ENCODE peak calls at places on chromosome 9, in four cellular contexts. One of them, this sample, is unnamed. For H3K36me3, the result is how much of the 10 kb centered on the place peaks cover.

GRCh38 chr9:136386018-136386417 is 12.5 kb upstream of the CARD9 start:
- DNase-seq in breast epithelium: no peak
- DNase-seq in CD8-positive, alpha-beta T cell: no peak
- DNase-seq in adrenal gland: no peak
- DNase-seq in this sample: no peak

GRCh38 chr9:19239955-19240354 is 9.5 kb downstream of the DENND4C start:
- DNase-seq in adrenal gland: no peak
- DNase-seq in CD8-positive, alpha-beta T cell: no peak
- DNase-seq in breast epithelium: no peak
- DNase-seq in this sample: peak

GRCh38 chr9:93304574-93305496 is 120.9 kb downstream of the WNK2 start:
- DNase-seq in adrenal gland: peak
- DNase-seq in breast epithelium: peak
- DNase-seq in CD8-positive, alpha-beta T cell: no peak
- DNase-seq in this sample: peak

GRCh38 chr9:77488439-77489126 is 159.5 kb downstream of the GNA14 start:
- DNase-seq in CD8-positive, alpha-beta T cell: no peak
- DNase-seq in adrenal gland: no peak
- DNase-seq in breast epithelium: no peak
- DNase-seq in this sample: no peak

GRCh38 chr9:123948290-123948689 is 18.4 kb upstream of the DENND1A start:
- DNase-seq in CD8-positive, alpha-beta T cell: no peak
- DNase-seq in breast epithelium: no peak
- DNase-seq in adrenal gland: no peak
- DNase-seq in this sample: no peak

GRCh38 chr9:107838766-107839165 is 349.2 kb upstream of the KLF4 start:
- DNase-seq in CD8-positive, alpha-beta T cell: no peak
- DNase-seq in adrenal gland: no peak
- DNase-seq in breast epithelium: no peak
- DNase-seq in this sample: no peak

GRCh38 chr9:89491688-89492087 is 6.2 kb downstream of the SEMA4D start:
- DNase-seq in breast epithelium: no peak
- DNase-seq in adrenal gland: no peak
- DNase-seq in CD8-positive, alpha-beta T cell: no peak
- DNase-seq in this sample: no peak

GRCh38 chr9:77588319-77588937 is 59.7 kb downstream of the GNA14 start:
- DNase-seq in CD8-positive, alpha-beta T cell: no peak
- DNase-seq in breast epithelium: no peak
- DNase-seq in adrenal gland: no peak
- DNase-seq in this sample: peak

GRCh38 chr9:110440161-110440560 is 102.5 kb upstream of the TXNDC8 start:
- DNase-seq in adrenal gland: no peak
- DNase-seq in CD8-positive, alpha-beta T cell: no peak
- DNase-seq in breast epithelium: no peak
- DNase-seq in this sample: peak

GRCh38 chr9:99451121-99451606 is 229.1 kb downstream of the SEC61B start:
- DNase-seq in CD8-positive, alpha-beta T cell: no peak
- DNase-seq in breast epithelium: no peak
- DNase-seq in adrenal gland: peak
- DNase-seq in this sample: no peak

GRCh38 chr9:93577940-93578682 is 1.7 kb downstream of the PHF2 start:
- DNase-seq in breast epithelium: no peak
- DNase-seq in adrenal gland: peak
- DNase-seq in CD8-positive, alpha-beta T cell: no peak
- DNase-seq in this sample: no peak

GRCh38 chr9:20297646-20298084 is 324.6 kb downstream of the MLLT3 start:
- DNase-seq in CD8-positive, alpha-beta T cell: no peak
- DNase-seq in adrenal gland: no peak
- DNase-seq in breast epithelium: no peak
- DNase-seq in this sample: peak

GRCh38 chr9:126915281-126915816 is 767 bp downstream of the RALGPS1 start:
- DNase-seq in breast epithelium: peak
- DNase-seq in adrenal gland: peak
- DNase-seq in CD8-positive, alpha-beta T cell: peak
- DNase-seq in this sample: no peak

GRCh38 chr9:20205821-20206220 is 416.5 kb downstream of the MLLT3 start:
- DNase-seq in CD8-positive, alpha-beta T cell: no peak
- DNase-seq in breast epithelium: no peak
- DNase-seq in adrenal gland: no peak
- DNase-seq in this sample: peak

GRCh38 chr9:105539452-105539851 is 18.5 kb upstream of the FKTN start:
- DNase-seq in breast epithelium: no peak
- DNase-seq in CD8-positive, alpha-beta T cell: no peak
- DNase-seq in adrenal gland: no peak
- DNase-seq in this sample: no peak

GRCh38 chr9:34385561-34386230 is 9.0 kb upstream of the MYORG start:
- DNase-seq in adrenal gland: no peak
- DNase-seq in CD8-positive, alpha-beta T cell: no peak
- DNase-seq in breast epithelium: no peak
- DNase-seq in this sample: no peak

GRCh38 chr9:133714606-133715294 is 23.4 kb downstream of the SARDH start:
- DNase-seq in adrenal gland: peak
- DNase-seq in breast epithelium: no peak
- DNase-seq in CD8-positive, alpha-beta T cell: no peak
- DNase-seq in this sample: peak

DNA sequence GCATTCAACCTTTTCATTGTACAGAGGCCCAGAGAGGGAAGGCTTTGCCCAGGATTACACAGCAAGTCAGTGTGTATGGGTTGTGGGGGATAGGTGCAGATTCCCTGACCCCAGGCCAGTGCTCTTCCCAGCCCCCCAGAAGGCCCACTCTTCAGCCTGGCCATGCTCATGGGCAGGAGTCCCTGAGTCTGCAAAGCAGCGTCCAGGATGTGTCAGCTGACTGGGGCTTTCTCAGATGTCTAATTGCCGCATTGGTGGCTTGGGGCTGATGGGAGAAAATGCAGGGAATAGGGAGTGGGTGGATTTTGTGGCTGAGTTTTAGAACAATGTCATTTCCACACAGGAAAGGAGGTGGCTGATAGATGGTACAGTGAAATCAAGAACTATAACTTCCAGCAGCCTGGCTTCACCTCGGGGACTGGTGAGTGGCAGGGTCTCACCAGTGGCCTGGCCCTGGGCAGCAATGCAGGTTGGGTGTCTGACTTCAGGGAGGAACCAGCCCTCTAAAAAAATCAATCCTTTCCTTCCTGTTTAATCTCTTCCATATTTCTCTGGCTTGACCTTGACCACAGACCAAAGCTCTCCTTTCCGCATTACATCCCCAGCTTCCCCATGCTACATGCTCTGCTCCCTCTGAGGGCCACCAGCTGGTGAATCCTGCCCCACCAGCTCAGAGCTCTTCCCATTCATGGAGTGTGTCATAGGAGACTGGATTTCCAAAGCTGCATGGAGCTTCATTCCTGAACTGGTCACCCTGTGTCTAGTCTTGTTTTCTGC is 14.2 kb downstream of the GLIPR2 start:
- DNase-seq in adrenal gland: no peak
- DNase-seq in breast epithelium: no peak
- DNase-seq in CD8-positive, alpha-beta T cell: no peak
- DNase-seq in this sample: no peak
- H3K36me3 ChIP-seq in adrenal gland: under half
- H3K36me3 ChIP-seq in breast epithelium: under half
- H3K36me3 ChIP-seq in CD8-positive, alpha-beta T cell: under half
- H3K36me3 ChIP-seq in this sample: under half

DNA sequence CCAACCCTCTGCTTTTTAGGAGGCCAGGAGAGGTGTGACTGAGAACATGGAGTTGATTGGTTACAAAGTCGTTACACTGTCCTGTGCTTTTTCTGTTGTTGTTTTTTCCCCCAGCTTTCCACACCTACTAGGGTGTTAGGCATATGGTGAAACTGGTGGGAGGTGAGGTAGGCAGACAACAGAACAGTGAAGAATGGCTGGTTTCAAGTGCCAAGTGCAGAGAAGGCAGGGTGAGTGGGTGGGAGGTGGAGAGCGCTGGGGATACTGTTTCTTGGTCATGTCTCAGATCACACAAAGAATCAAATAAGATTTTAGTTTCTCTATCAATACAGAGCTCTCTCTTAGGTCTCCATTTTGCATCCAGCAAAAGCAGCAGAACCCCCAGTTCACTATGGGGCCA is 2.2 kb upstream of the SPTAN1 start:
- DNase-seq in CD8-positive, alpha-beta T cell: no peak
- DNase-seq in breast epithelium: no peak
- DNase-seq in adrenal gland: no peak
- DNase-seq in this sample: peak
- H3K27ac ChIP-seq in CD8-positive, alpha-beta T cell: peak
- H3K27ac ChIP-seq in breast epithelium: peak
- H3K27ac ChIP-seq in adrenal gland: peak
- H3K27ac ChIP-seq in this sample: peak

DNA sequence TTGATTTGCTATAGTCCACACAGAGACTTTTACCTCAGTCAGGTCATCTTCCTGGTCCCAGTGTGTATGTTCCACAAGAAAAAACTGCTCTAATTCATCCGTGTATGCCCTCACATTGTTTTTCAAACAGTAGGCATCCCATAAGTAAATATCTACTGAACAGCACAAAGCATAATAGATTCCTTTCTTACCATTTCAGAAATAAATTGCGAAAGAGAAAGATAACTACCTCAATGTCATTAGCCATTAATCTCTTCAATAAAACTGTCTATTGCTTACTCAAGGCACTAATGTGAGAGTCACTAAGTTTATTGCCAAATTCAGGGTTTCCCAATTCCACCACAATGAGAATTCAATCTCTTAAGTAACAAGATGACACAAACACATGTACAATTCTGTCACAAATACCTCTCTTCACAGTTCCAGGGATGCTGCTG is 9.6 kb downstream of the FBXW2 start:
- DNase-seq in breast epithelium: no peak
- DNase-seq in adrenal gland: no peak
- DNase-seq in CD8-positive, alpha-beta T cell: no peak
- DNase-seq in this sample: peak
- H3K36me3 ChIP-seq in breast epithelium: under half
- H3K36me3 ChIP-seq in adrenal gland: under half
- H3K36me3 ChIP-seq in CD8-positive, alpha-beta T cell: under half
- H3K36me3 ChIP-seq in this sample: under half

GRCh38 chr9:121639619-121640018 is 11.8 kb upstream of the DAB2IP start:
- DNase-seq in CD8-positive, alpha-beta T cell: no peak
- DNase-seq in breast epithelium: no peak
- DNase-seq in adrenal gland: no peak
- DNase-seq in this sample: no peak

GRCh38 chr9:121638901-121639592 is 12.4 kb upstream of the DAB2IP start:
- DNase-seq in breast epithelium: no peak
- DNase-seq in CD8-positive, alpha-beta T cell: no peak
- DNase-seq in adrenal gland: no peak
- DNase-seq in this sample: no peak

GRCh38 chr9:121636978-121637377 is 14.5 kb upstream of the DAB2IP start:
- DNase-seq in breast epithelium: no peak
- DNase-seq in CD8-positive, alpha-beta T cell: no peak
- DNase-seq in adrenal gland: no peak
- DNase-seq in this sample: no peak

GRCh38 chr9:121637441-121638222 is 13.8 kb upstream of the DAB2IP start:
- DNase-seq in breast epithelium: no peak
- DNase-seq in adrenal gland: peak
- DNase-seq in CD8-positive, alpha-beta T cell: no peak
- DNase-seq in this sample: peak

DNA sequence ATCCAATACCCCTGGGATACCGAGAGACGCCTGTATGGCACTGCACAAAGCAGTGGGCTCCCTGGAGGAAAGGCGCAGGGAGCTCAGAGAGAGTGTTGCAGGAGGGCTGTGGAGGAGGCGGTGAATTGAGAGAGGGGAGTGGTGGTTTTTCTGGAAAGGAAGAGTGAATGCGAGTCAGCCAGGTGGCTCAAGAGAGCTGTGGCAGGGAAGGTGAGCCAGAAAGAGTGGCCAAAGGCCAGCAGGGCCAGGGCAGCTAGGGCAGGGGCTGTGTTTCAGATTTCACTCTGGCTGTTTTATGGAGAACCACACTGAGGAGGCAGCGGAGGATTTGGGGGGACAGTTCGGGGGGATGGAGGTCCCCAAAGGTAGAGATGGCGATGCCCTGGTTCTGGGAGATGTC is 13.0 kb upstream of the DAB2IP start:
- DNase-seq in breast epithelium: no peak
- DNase-seq in adrenal gland: no peak
- DNase-seq in CD8-positive, alpha-beta T cell: no peak
- DNase-seq in this sample: no peak
- H3K27ac ChIP-seq in breast epithelium: no peak
- H3K27ac ChIP-seq in adrenal gland: no peak
- H3K27ac ChIP-seq in CD8-positive, alpha-beta T cell: no peak
- H3K27ac ChIP-seq in this sample: no peak

DNA sequence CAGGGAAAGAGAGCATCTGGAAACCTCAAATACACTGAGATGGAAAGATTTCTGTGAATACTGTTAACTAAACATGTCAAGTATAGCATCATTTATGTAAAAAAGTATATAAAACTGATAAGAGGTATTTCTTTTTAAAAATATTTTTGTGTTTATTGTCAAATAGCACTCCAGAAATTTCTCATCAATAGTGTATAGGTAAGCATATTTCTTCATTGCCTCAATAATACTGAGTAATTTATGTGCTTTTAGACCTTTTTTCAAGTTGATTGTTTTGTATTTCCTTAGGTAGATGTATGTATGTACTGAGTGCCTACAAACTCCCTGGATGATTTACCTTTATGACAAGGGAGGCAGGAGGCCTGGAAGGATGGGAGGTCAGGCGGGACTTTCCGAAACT is 196.3 kb downstream of the ROR2 start:
- DNase-seq in CD8-positive, alpha-beta T cell: no peak
- DNase-seq in adrenal gland: no peak
- DNase-seq in breast epithelium: no peak
- DNase-seq in this sample: no peak
- H3K36me3 ChIP-seq in CD8-positive, alpha-beta T cell: under half
- H3K36me3 ChIP-seq in adrenal gland: under half
- H3K36me3 ChIP-seq in breast epithelium: under half
- H3K36me3 ChIP-seq in this sample: under half

GRCh38 chr9:138009016-138009415 is 131.4 kb downstream of the CACNA1B start:
- DNase-seq in adrenal gland: no peak
- DNase-seq in breast epithelium: no peak
- DNase-seq in CD8-positive, alpha-beta T cell: no peak
- DNase-seq in this sample: no peak

GRCh38 chr9:138009456-138010273 is 132.1 kb downstream of the CACNA1B start:
- DNase-seq in breast epithelium: no peak
- DNase-seq in adrenal gland: no peak
- DNase-seq in CD8-positive, alpha-beta T cell: no peak
- DNase-seq in this sample: no peak

GRCh38 chr9:138011951-138012500 is 134.4 kb downstream of the CACNA1B start:
- DNase-seq in breast epithelium: no peak
- DNase-seq in CD8-positive, alpha-beta T cell: no peak
- DNase-seq in adrenal gland: no peak
- DNase-seq in this sample: no peak

GRCh38 chr9:138010274-138010800 is 132.8 kb downstream of the CACNA1B start:
- DNase-seq in adrenal gland: peak
- DNase-seq in CD8-positive, alpha-beta T cell: no peak
- DNase-seq in breast epithelium: no peak
- DNase-seq in this sample: no peak

GRCh38 chr9:138010861-138011260 is 133.3 kb downstream of the CACNA1B start:
- DNase-seq in adrenal gland: no peak
- DNase-seq in CD8-positive, alpha-beta T cell: no peak
- DNase-seq in breast epithelium: no peak
- DNase-seq in this sample: no peak
- H3K27ac ChIP-seq in adrenal gland: no peak
- H3K27ac ChIP-seq in CD8-positive, alpha-beta T cell: no peak
- H3K27ac ChIP-seq in breast epithelium: no peak
- H3K27ac ChIP-seq in this sample: no peak

This sample was measured in fibroblast of lung.